ENCODE peak calls at places on chromosomes 4 and X, in four cellular contexts. T is K562, E is HepG2, M is GM12878. F is an unnamed sample.

GRCh38 chr4:86921608-86922252 is 13.1 kb upstream of the AFF1 start:
- DNase-seq in T (no peak), E (no peak), M (no peak), F (no peak)

GRCh38 chr4:186088516-186088915 is 16.0 kb upstream of the FAM149A start:
- DNase-seq in T (no peak), E (no peak), M (no peak), F (no peak)

GRCh38 chr4:41814565-41814964 is 66.0 kb upstream of the PHOX2B start:
- DNase-seq in T (no peak), E (no peak), M (no peak), F (no peak)

GRCh38 chr4:139214039-139214534 is 37.1 kb upstream of the ELF2 start:
- DNase-seq in T (peak), E (peak), M (peak), F (no peak)

GRCh38 chrX:137052641-137053235 is 18.9 kb upstream of the GPR101 start:
- DNase-seq in T (no peak), E (no peak), M (no peak), F (no peak)

GRCh38 chr4:183164963-183165362 is 65.9 kb downstream of the WWC2 start:
- DNase-seq in T (no peak), E (no peak), M (no peak), F (no peak)

GRCh38 chr4:84877051-84877833 is 89.2 kb downstream of the WDFY3 start:
- DNase-seq in T (no peak), E (no peak), M (no peak), F (no peak)

GRCh38 chr4:1976416-1977352 is 32.1 kb downstream of the NELFA start:
- DNase-seq in T (no peak), E (no peak), M (no peak), F (no peak)

GRCh38 chr4:38237139-38237538 is 276.9 kb downstream of the PTTG2 start:
- DNase-seq in T (no peak), E (peak), M (no peak), F (no peak)

GRCh38 chr4:114384629-114385028 is 214.0 kb upstream of the UGT8 start:
- DNase-seq in T (no peak), E (peak), M (no peak), F (peak)

GRCh38 chrX:148417934-148418333 is 82.5 kb upstream of the AFF2 start:
- DNase-seq in T (no peak), E (no peak), M (no peak), F (no peak)

GRCh38 chr4:146255874-146256273 is 41.5 kb downstream of the REELD1 start:
- DNase-seq in T (no peak), E (peak), M (no peak), F (no peak)

GRCh38 chr4:169617306-169617705 is 3.1 kb upstream of the CLCN3 start:
- DNase-seq in T (peak), E (no peak), M (no peak), F (no peak)

GRCh38 chr4:67861513-67861912 is 22.3 kb downstream of the TMPRSS11D start:
- DNase-seq in T (no peak), E (no peak), M (no peak), F (no peak)

GRCh38 chr4:76600447-76600846 is 165.4 kb downstream of the SHROOM3 start:
- DNase-seq in T (no peak), E (no peak), M (no peak), F (no peak)

GRCh38 chr4:72110886-72111285 is 79.1 kb downstream of the NPFFR2 start:
- DNase-seq in T (no peak), E (no peak), M (no peak), F (no peak)

GRCh38 chrX:26597981-26598380 is 382.0 kb downstream of the MAGEB5 start:
- DNase-seq in T (no peak), E (no peak), M (no peak), F (no peak)

GRCh38 chr4:148053298-148054003 is 321.6 kb downstream of the ARHGAP10 start:
- DNase-seq in T (no peak), E (no peak), M (no peak), F (no peak)

GRCh38 chrX:76915836-76916235 is 488.3 kb downstream of the MAGEE1 start:
- DNase-seq in T (no peak), E (no peak), M (no peak), F (no peak)

GRCh38 chrX:31181377-31182038 is 109.7 kb upstream of the FTHL17 start:
- DNase-seq in T (no peak), E (no peak), M (no peak), F (no peak)

GRCh38 chr4:124873361-124874171 is 161.0 kb upstream of the ANKRD50 start:
- DNase-seq in T (no peak), E (no peak), M (no peak), F (no peak)

GRCh38 chrX:154409222-154409871 is at the start of gene DNASE1L1:
- DNase-seq in T (peak), E (peak), M (no peak), F (no peak)

GRCh38 chr4:122777846-122778501 is 45.5 kb downstream of the BBS12 start:
- DNase-seq in T (no peak), E (no peak), M (no peak), F (no peak)

GRCh38 chr4:87414806-87415205 is 7.6 kb upstream of the NUDT9 start:
- DNase-seq in T (no peak), E (no peak), M (no peak), F (no peak)

GRCh38 chr4:152063301-152064235 is 302.8 kb upstream of the GATB start:
- DNase-seq in T (no peak), E (no peak), M (no peak), F (no peak)

GRCh38 chrX:132489256-132490085 is 633 bp upstream of the MBNL3 start:
- DNase-seq in T (no peak), E (no peak), M (no peak), F (no peak)

GRCh38 chr4:88737304-88738015 is 39.8 kb upstream of the NAP1L5 start:
- DNase-seq in T (no peak), E (no peak), M (peak), F (no peak)

GRCh38 chrX:76220856-76221255 is 48.0 kb downstream of the PBDC1 start:
- DNase-seq in T (no peak), E (no peak), M (no peak), F (no peak)

GRCh38 chr4:16684083-16684482 is 214.4 kb downstream of the LDB2 start:
- DNase-seq in T (no peak), E (no peak), M (no peak), F (no peak)

GRCh38 chr4:80307774-80308465 is 27.6 kb upstream of the CFAP299 start:
- DNase-seq in T (peak), E (no peak), M (no peak), F (no peak)

GRCh38 chr4:40648141-40648540 is 18.5 kb upstream of the RBM47 start:
- DNase-seq in T (no peak), E (no peak), M (no peak), F (no peak)
- TF ChIP-seq ZNF274 in T (no peak), E (no peak), M (no peak), F (no peak)

GRCh38 chr4:105146286-105147219 is at the start of gene TET2:
- DNase-seq in T (peak), E (peak), M (peak), F (peak)
- TF ChIP-seq REST in T (no peak), E (no peak), M (no peak), F (no peak)

GRCh38 chrX:44770111-44770510 is 73.7 kb upstream of the DUSP21 start:
- DNase-seq in T (no peak), E (no peak), M (no peak), F (no peak)
- TF ChIP-seq ZNF274 in T (no peak), E (no peak), M (no peak), F (no peak)

GRCh38 chr4:164009435-164009834 is 514.9 kb downstream of the TMA16 start:
- DNase-seq in T (no peak), E (no peak), M (no peak), F (no peak)
- TF ChIP-seq REST in T (no peak), E (no peak), M (no peak), F (no peak)

GRCh38 chr4:177250056-177250696 is 59.5 kb upstream of the NEIL3 start:
- DNase-seq in T (peak), E (peak), M (no peak), F (peak)

GRCh38 chr4:177251237-177251636 is 58.4 kb upstream of the NEIL3 start:
- DNase-seq in T (no peak), E (no peak), M (no peak), F (no peak)

GRCh38 chr4:177242651-177243296 is 66.9 kb upstream of the NEIL3 start:
- DNase-seq in T (no peak), E (no peak), M (no peak), F (no peak)

GRCh38 chr4:177246636-177247584 is 62.8 kb upstream of the NEIL3 start:
- DNase-seq in T (no peak), E (no peak), M (no peak), F (no peak)
- TF ChIP-seq ZNF274 in T (no peak), E (no peak), M (no peak), F (no peak)

GRCh38 chrX:57103489-57103888 is 17.9 kb downstream of the SPIN2B start:
- DNase-seq in T (no peak), E (no peak), M (no peak), F (no peak)
- TF ChIP-seq REST in T (no peak), E (no peak), M (no peak), F (no peak)

DNA sequence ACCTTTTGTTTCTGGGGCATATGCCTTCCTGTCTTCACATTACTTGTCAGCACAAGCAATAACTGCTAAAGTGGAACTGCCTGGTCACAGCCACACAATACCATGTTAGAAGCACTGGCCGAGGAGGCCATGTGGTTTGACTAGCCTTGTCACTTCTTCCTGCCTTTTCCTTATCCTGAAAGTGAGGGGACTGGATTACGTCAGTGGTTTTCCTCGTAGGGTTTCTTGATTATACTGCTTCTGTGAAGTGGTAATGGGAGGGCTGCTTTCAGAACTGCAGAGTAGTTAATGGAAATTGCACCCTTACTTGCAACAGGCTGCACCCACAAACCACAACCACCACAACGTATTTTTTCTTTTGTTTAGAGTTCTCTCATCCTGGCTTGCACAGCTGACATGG is 26.6 kb downstream of the ZRSR2 start:
- DNase-seq in T (no peak), E (no peak), M (peak), F (no peak)
- TF ChIP-seq ZNF274 in T (no peak), E (no peak), M (no peak), F (no peak)

DNA sequence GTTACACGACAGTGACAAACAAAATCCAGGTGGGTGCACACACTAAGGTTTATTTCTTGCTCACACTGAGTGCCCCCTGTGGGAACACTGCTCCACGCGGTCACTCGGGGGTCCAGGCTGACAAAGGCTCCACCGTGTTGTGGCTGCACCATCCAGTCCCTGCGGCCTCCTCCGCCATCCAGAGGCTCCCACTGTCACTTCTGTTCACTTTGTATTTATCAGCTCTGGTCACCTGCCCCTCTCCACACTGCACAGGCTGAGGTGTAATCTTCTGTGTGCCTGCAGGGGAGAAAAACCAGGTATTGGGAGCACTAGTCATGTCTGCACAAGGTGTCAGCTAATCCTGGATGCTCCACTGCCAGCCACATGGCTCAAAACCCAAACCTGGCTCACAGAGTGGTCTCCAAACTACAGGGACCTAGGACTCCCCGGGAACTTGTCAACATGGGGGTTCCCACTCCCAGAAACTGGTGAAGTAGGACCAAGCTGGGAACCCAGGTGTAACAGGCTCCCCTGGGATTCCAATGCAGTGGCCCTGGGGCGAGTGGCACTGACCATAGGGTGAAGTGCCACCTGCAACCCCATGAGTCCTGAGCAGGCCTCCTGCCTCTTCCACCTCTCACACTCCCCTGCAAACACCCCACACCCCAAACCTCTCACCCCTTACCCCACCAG is 25.5 kb downstream of the HMX1 start:
- DNase-seq in T (no peak), E (no peak), M (no peak), F (no peak)
- TF ChIP-seq REST in T (no peak), E (no peak), M (no peak), F (no peak)

F was measured in HCT116.